ENCODE peak calls at places on chromosomes 13 and 19, in four cellular contexts. M is prostate gland, D is breast epithelium, S is H1. L is an unnamed sample.
A peak's percentile ranks its signal among the peaks of the same experiment; 100 is the strongest.

GRCh38 chr13:44710576-44710975 is 134.4 kb upstream of the TSC22D1 start:
- DNase-seq in M (no peak), D (no peak), S (no peak), L (no peak)

GRCh38 chr13:32051156-32051555 is 19.6 kb downstream of the FRY start:
- DNase-seq in M (no peak), D (no peak), S (no peak), L (no peak)

GRCh38 chr13:56396318-56396717 is 744.4 kb upstream of the PRR20A start:
- DNase-seq in M (no peak), D (no peak), S (no peak), L (no peak)

GRCh38 chr19:8192227-8192820 is 16.8 kb upstream of the CERS4 start:
- DNase-seq in M (no peak), D (no peak), S (no peak), L (no peak)

GRCh38 chr13:86446311-86446710 is 647.1 kb upstream of the SLITRK6 start:
- DNase-seq in M (no peak), D (no peak), S (peak; percentile 38), L (no peak)

GRCh38 chr13:42876810-42877550 is 95.6 kb downstream of the FAM216B start:
- DNase-seq in M (no peak), D (no peak), S (no peak), L (no peak)

GRCh38 chr19:1466461-1467227 is 12.4 kb downstream of the C19orf25 start:
- DNase-seq in M (no peak), D (no peak), S (no peak), L (no peak)

GRCh38 chr19:35153701-35154534 is 617 bp upstream of the FXYD5 start:
- DNase-seq in M (no peak), D (no peak), S (no peak), L (peak; percentile 91)

GRCh38 chr13:40031031-40031430 is 375.6 kb downstream of the COG6 start:
- DNase-seq in M (no peak), D (no peak), S (no peak), L (no peak)

GRCh38 chr19:38284422-38284821 is 19.6 kb upstream of the C19orf33 start:
- DNase-seq in M (no peak), D (no peak), S (no peak), L (no peak)

GRCh38 chr13:39602614-39603366 is at the start of gene LHFPL6:
- DNase-seq in M (peak; percentile 79), D (peak; percentile 77), S (peak; percentile 46), L (peak; percentile 87)

GRCh38 chr13:64278493-64278892 is 2862.8 kb upstream of the PCDH20 start:
- DNase-seq in M (no peak), D (no peak), S (no peak), L (no peak)

GRCh38 chr13:41700790-41701310 is 243.5 kb downstream of the RGCC start:
- DNase-seq in M (peak; percentile 23), D (no peak), S (no peak), L (no peak)

GRCh38 chr13:41954226-41954625 is 6.7 kb downstream of the VWA8 start:
- DNase-seq in M (no peak), D (no peak), S (no peak), L (no peak)

GRCh38 chr19:597406-598315 is 8.0 kb downstream of the HCN2 start:
- DNase-seq in M (no peak), D (no peak), S (no peak), L (no peak)

GRCh38 chr13:40604135-40604534 is 62.3 kb downstream of the FOXO1 start:
- DNase-seq in M (no peak), D (no peak), S (no peak), L (no peak)

GRCh38 chr13:30142502-30143211 is 164.7 kb downstream of the KATNAL1 start:
- DNase-seq in M (peak; percentile 61), D (peak; percentile 65), S (no peak), L (no peak)

GRCh38 chr19:54523403-54523802 is 20.8 kb downstream of the LAIR2 start:
- DNase-seq in M (no peak), D (no peak), S (no peak), L (no peak)

GRCh38 chr19:35155441-35155840 is 906 bp downstream of the FXYD5 start:
- DNase-seq in M (no peak), D (no peak), S (no peak), L (no peak)

GRCh38 chr13:24511019-24511823 is 1.4 kb downstream of the PARP4 start:
- DNase-seq in M (no peak), D (no peak), S (no peak), L (peak; percentile 81)

GRCh38 chr13:73096173-73097117 is 37.6 kb downstream of the KLF5 start:
- DNase-seq in M (no peak), D (no peak), S (no peak), L (no peak)

GRCh38 chr13:57063007-57063406 is 77.7 kb upstream of the PRR20A start:
- DNase-seq in M (no peak), D (no peak), S (no peak), L (no peak)

GRCh38 chr13:97397267-97397666 is 36.7 kb upstream of the RAP2A start:
- DNase-seq in M (no peak), D (no peak), S (no peak), L (no peak)

GRCh38 chr13:114070098-114070799 is 62.2 kb downstream of the RASA3 start:
- DNase-seq in M (no peak), D (peak; percentile 45), S (no peak), L (no peak)

GRCh38 chr19:24062222-24062621 is 24.8 kb upstream of the ZNF254 start:
- DNase-seq in M (no peak), D (no peak), S (no peak), L (no peak)

GRCh38 chr19:6034512-6034911 is 56.6 kb upstream of the RANBP3 start:
- DNase-seq in M (no peak), D (peak; percentile 17), S (no peak), L (no peak)

GRCh38 chr13:39306639-39307589 is 268.7 kb downstream of the NHLRC3 start:
- DNase-seq in M (no peak), D (no peak), S (no peak), L (no peak)

GRCh38 chr19:10346509-10346908 is 7.1 kb upstream of the ICAM3 start:
- DNase-seq in M (no peak), D (no peak), S (no peak), L (no peak)

GRCh38 chr19:48997972-48998371 is 4.3 kb downstream of the RUVBL2 start:
- DNase-seq in M (no peak), D (no peak), S (no peak), L (no peak)

GRCh38 chr13:53137777-53138176 is 109.2 kb downstream of the OLFM4 start:
- DNase-seq in M (no peak), D (no peak), S (no peak), L (no peak)

GRCh38 chr19:1469936-1470863 is 8.8 kb downstream of the C19orf25 start:
- DNase-seq in M (no peak), D (no peak), S (no peak), L (peak; percentile 90)

GRCh38 chr13:112697756-112698655 is 8.2 kb downstream of the ATP11A start:
- DNase-seq in M (no peak), D (peak; percentile 22), S (no peak), L (peak; percentile 66)

GRCh38 chr19:55210120-55210493 is 806 bp upstream of the PTPRH start:
- DNase-seq in M (no peak), D (no peak), S (no peak), L (no peak)

GRCh38 chr13:77751513-77752456 is 54.3 kb downstream of the SLAIN1 start:
- DNase-seq in M (no peak), D (no peak), S (no peak), L (no peak)

GRCh38 chr13:37481858-37482227 is 116.7 kb downstream of the POSTN start:
- DNase-seq in M (no peak), D (no peak), S (no peak), L (no peak)

GRCh38 chr19:10222201-10222890 is 8.8 kb downstream of the S1PR2 start:
- DNase-seq in M (no peak), D (no peak), S (no peak), L (no peak)

GRCh38 chr13:25699056-25699455 is 327.3 kb downstream of the ATP8A2 start:
- DNase-seq in M (no peak), D (no peak), S (no peak), L (no peak)

GRCh38 chr19:18104793-18105131 is 7.2 kb downstream of the MAST3 start:
- DNase-seq in M (no peak), D (no peak), S (no peak), L (no peak)

DNA sequence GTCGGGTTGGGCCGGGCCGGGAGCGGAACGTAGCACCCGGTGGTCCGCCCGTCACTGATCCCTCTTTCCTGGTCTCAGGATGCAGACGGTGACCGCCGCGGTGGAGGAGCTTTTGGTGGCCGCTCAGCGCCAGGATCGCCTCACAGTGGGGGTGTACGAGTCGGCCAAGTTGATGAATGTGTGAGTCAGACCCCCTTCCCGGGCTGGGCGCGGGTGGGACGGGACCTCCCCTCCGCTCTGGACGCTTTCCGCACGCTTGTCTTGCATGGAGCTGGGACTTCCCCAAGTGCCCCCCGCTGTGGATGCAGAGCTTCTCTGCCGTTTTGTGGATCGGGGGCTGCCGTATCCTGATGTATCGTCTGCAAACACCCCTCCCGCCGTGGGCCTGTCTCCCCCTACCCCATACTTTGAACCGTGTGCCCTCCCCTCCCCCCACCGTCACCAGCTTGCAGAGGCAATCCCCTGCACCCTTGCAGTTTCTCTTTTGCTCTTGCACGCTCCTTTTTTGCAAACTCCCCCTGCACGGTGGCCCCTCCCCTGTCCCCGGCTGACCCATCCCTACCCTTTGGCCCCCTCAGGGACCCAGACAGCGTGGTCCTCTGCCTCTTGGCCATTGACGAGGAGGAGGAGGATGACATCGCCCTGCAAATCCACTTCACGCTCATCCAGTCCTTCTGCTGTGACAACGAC is 669 bp downstream of the GADD45B start:
- DNase-seq in M (no peak), D (peak; percentile 62), S (no peak), L (peak; percentile 88)
- TF ChIP-seq POLR2AphosphoS5 in M (no peak), D (no peak), S (no peak), L (no peak)

GRCh38 chr13:60613080-60613479 is 216.1 kb downstream of the TDRD3 start:
- DNase-seq in M (no peak), D (no peak), S (no peak), L (no peak)
- TF ChIP-seq POLR2AphosphoS5 in M (no peak), D (no peak), S (no peak), L (no peak)

GRCh38 chr19:32363632-32364031 is 18.2 kb downstream of the ZNF507 start:
- DNase-seq in M (no peak), D (no peak), S (no peak), L (no peak)
- TF ChIP-seq POLR2AphosphoS5 in M (no peak), D (no peak), S (no peak), L (no peak)

DNA sequence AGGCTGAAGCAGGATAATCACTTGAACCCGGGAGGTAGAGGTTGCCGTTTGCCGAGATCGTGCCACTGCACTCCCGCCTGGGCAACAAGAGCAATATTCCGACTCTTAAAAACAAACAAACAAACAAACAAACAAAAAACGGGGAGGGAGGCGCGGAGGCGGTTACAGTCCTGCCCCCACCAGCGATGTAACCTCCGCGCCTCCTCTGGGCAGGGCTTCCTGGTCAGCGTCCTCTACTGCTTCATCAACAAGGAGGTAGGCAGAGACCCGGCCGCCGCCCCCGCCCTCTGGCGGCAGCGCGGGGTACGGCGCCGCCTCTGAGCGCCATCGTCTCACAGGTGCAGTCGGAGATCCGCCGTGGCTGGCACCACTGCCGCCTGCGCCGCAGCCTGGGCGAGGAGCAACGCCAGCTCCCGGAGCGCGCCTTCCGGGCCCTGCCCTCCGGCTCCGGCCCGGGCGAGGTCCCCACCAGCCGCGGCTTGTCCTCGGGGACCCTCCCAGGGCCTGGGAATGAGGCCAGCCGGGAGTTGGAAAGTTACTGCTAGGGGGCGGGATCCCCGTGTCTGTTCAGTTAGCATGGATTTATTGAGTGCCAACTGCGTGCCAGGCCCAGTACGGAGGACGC is 10.2 kb downstream of the SNRPD2 start:
- DNase-seq in M (peak; percentile 92), D (peak; percentile 88), S (no peak), L (peak; percentile 98)
- TF ChIP-seq POLR2AphosphoS5 in M (peak; percentile 75), D (no peak), S (no peak), L (peak; percentile 69)

GRCh38 chr19:12052571-12053169 is at the start of gene ZNF878:
- DNase-seq in M (peak; percentile 96), D (peak; percentile 88), S (peak; percentile 95), L (peak; percentile 90)
- TF ChIP-seq POLR2AphosphoS5 in M (peak; percentile 100), D (no peak), S (peak; percentile 98), L (peak; percentile 73)

L was measured in spleen.